ENCODE peak calls at places on chromosomes 6 and 20, in six cellular contexts. S is GM23248, I is heart left ventricle, J is endodermal cell, Y is Peyer's patch, P is PC-3. V is an unnamed sample.
A peak's percentile ranks its signal among the peaks of the same experiment; 100 is the strongest.

GRCh38 chr20:38633577-38634093 is 32.0 kb downstream of the ARHGAP40 start:
- DNase-seq in Y (peak; percentile 22), J (peak; percentile 95), I (peak; percentile 32), P (peak; percentile 76), S (peak; percentile 69), V (peak; percentile 73)

GRCh38 chr6:132909742-132910141 is 95.4 kb downstream of the RPS12 start:
- DNase-seq in Y (no peak), S (no peak), I (no peak), P (no peak), J (no peak), V (no peak)

GRCh38 chr6:36180126-36180525 is 16.4 kb upstream of the BRPF3 start:
- DNase-seq in Y (no peak), I (no peak), J (no peak), P (no peak), S (no peak), V (no peak)

GRCh38 chr20:48350291-48350988 is 477.4 kb downstream of the PREX1 start:
- DNase-seq in P (no peak), J (peak; percentile 89), Y (no peak), S (no peak), I (no peak), V (no peak)

GRCh38 chr6:74931567-74931966 is 274.3 kb downstream of the COL12A1 start:
- DNase-seq in Y (no peak), S (peak; percentile 79), P (peak; percentile 19), J (no peak), I (no peak), V (no peak)

GRCh38 chr6:106442351-106442750 is 81.8 kb downstream of the CRYBG1 start:
- DNase-seq in P (peak; percentile 80), S (no peak), J (no peak), Y (no peak), I (no peak), V (no peak)

GRCh38 chr6:54802775-54803631 is 43.6 kb upstream of the FAM83B start:
- DNase-seq in J (peak; percentile 43), S (peak; percentile 42), I (no peak), Y (no peak), P (peak; percentile 57), V (peak; percentile 53)

GRCh38 chr6:168311410-168312124 is 8.0 kb downstream of the DACT2 start:
- DNase-seq in Y (no peak), J (no peak), I (no peak), P (no peak), S (no peak), V (no peak)

GRCh38 chr6:118787746-118788419 is 106.1 kb upstream of the ASF1A start:
- DNase-seq in J (no peak), S (peak; percentile 45), I (peak; percentile 27), Y (no peak), P (no peak), V (no peak)

GRCh38 chr6:118876814-118877213 is 17.1 kb upstream of the ASF1A start:
- DNase-seq in P (peak; percentile 74), J (no peak), S (peak; percentile 48), Y (no peak), I (no peak), V (no peak)

GRCh38 chr6:136682292-136682691 is 110.0 kb downstream of the MAP3K5 start:
- DNase-seq in Y (no peak), P (no peak), S (no peak), J (no peak), I (no peak), V (no peak)

GRCh38 chr6:107083047-107083768 is 32.1 kb downstream of the BEND3 start:
- DNase-seq in Y (no peak), J (peak; percentile 20), S (no peak), P (no peak), I (no peak), V (no peak)

DNA sequence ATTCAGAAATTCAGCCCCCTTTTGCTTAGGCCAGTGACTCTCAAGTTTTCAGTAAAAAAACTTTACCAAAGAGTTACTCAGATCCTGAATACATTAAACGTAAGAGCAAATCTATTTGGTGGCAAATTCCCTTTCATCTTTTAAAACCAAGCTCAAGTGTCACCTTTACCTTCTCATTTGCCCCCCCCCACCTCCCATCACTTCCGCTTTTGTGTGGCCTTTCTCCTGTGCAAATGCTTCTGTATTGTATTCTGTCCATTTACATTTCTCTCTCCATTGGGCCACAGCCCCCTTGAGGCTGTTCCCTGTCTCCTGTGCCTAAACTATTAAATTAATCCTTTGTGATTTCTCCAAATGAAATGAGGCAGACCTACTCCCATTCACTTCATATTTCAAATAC is 1.9 kb downstream of the NOL7 start:
- DNase-seq in J (no peak), I (no peak), S (peak; percentile 7), Y (no peak), P (no peak), V (no peak)
- H3K4me3 ChIP-seq in J (peak overlapping the region; percentile 97), I (no peak overlapping the region), S (peak overlapping the region; percentile 81), Y (no peak overlapping the region), P (peak overlapping the region; percentile 86), V (no peak overlapping the region)

DNA sequence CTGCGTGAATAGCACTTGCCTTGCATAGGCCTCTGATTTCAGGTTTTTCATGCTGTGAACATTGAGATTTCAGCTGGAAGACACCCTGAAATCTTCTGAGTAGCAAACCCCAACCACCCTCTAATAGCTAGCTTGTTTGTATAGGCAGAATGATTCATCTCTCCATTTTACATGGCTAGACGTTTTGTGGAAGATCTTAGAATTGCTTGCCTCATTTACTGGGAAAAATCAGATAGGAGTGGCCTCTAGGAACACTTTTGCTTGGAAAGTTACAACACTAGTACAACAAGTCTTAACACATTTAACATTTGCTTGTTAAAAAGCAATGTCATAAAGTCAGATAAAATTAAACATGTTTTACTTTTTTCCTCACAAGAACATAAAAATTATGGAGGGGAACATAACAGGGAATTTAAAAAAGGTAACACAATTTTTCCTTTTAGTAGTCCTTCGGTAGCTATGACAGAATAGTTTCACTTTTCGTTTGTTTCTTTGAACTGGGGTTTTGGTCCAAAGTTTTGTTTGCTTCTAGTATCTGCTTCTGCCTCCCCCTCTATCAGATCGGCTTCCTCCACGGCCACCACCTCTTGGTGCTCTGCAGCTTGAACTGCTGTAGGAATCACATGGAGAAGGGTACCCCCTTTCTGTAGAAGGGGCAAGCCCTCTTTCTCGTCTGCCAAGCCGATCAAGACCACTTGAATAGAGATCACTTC is 102.2 kb upstream of the PTCHD4 start:
- DNase-seq in S (no peak), I (no peak), J (no peak), P (no peak), Y (no peak), V (no peak)
- H3K27ac ChIP-seq in S (no peak overlapping the region), I (no peak overlapping the region), J (no peak overlapping the region), P (no peak overlapping the region), Y (no peak overlapping the region), V (peak overlapping the region; percentile 3)

GRCh38 chr20:24686156-24686555 is 216.7 kb downstream of the SYNDIG1 start:
- DNase-seq in I (no peak), Y (no peak), S (no peak), J (peak; percentile 9), P (no peak), V (no peak)
- H3K4me3 ChIP-seq in I (no peak overlapping the region), Y (no peak overlapping the region), S (no peak overlapping the region), J (no peak overlapping the region), P (no peak overlapping the region), V (no peak overlapping the region)

GRCh38 chr6:96433950-96434349 is 87.7 kb upstream of the UFL1 start:
- DNase-seq in P (no peak), J (no peak), I (no peak), S (no peak), Y (no peak), V (no peak)
- H3K27ac ChIP-seq in P (no peak overlapping the region), J (no peak overlapping the region), I (no peak overlapping the region), S (no peak overlapping the region), Y (no peak overlapping the region), V (no peak overlapping the region)

GRCh38 chr6:112019619-112020018 is 34.3 kb upstream of the CCN6 start:
- DNase-seq in S (no peak), Y (no peak), J (peak; percentile 15), I (no peak), P (no peak), V (no peak)

GRCh38 chr6:112016335-112016734 is 37.6 kb upstream of the CCN6 start:
- DNase-seq in P (peak; percentile 65), S (peak; percentile 83), J (no peak), I (peak; percentile 44), Y (no peak), V (no peak)

GRCh38 chr6:112017169-112017568 is 36.7 kb upstream of the CCN6 start:
- DNase-seq in J (no peak), Y (no peak), S (no peak), I (no peak), P (no peak), V (no peak)

GRCh38 chr6:112017760-112018537 is 36.0 kb upstream of the CCN6 start:
- DNase-seq in J (no peak), Y (no peak), I (no peak), P (no peak), S (no peak), V (no peak)

GRCh38 chr6:112018619-112019416 is 35.1 kb upstream of the CCN6 start:
- DNase-seq in S (peak; percentile 33), I (peak; percentile 71), P (peak; percentile 67), Y (no peak), J (peak; percentile 25), V (no peak)
- H3K4me3 ChIP-seq in S (no peak overlapping the region), I (no peak overlapping the region), P (no peak overlapping the region), Y (no peak overlapping the region), J (no peak overlapping the region), V (no peak overlapping the region)

GRCh38 chr20:1430004-1430451 is 36.6 kb downstream of the NSFL1C start:
- DNase-seq in P (peak; percentile 35), I (no peak), S (peak; percentile 78), J (no peak), Y (no peak), V (peak; percentile 19)
- H3K27ac ChIP-seq in P (peak overlapping the region; percentile 15), I (no peak overlapping the region), S (peak overlapping the region; percentile 15), J (no peak overlapping the region), Y (no peak overlapping the region), V (peak overlapping the region; percentile 55)

V was measured in hepatocyte.